ENCODE peak calls at places on chromosomes 5 and 9, in five cellular contexts. One of them, this sample, is unnamed.
A peak's percentile ranks its signal among the peaks of the same experiment; 100 is the strongest.

GRCh38 chr5:51383494-51384081 is 340 bp downstream of the ISL1 start:
- DNase-seq in A673: no peak
- DNase-seq in left ventricle myocardium inferior: no peak
- DNase-seq in breast epithelium: no peak
- DNase-seq in tibial nerve: no peak
- DNase-seq in this sample: no peak

GRCh38 chr9:108162664-108163063 is 673.1 kb upstream of the KLF4 start:
- DNase-seq in A673: no peak
- DNase-seq in left ventricle myocardium inferior: no peak
- DNase-seq in breast epithelium: no peak
- DNase-seq in tibial nerve: no peak
- DNase-seq in this sample: no peak

GRCh38 chr5:75736273-75736672 is 19.0 kb upstream of the POC5 start:
- DNase-seq in A673: no peak
- DNase-seq in left ventricle myocardium inferior: no peak
- DNase-seq in breast epithelium: no peak
- DNase-seq in tibial nerve: no peak
- DNase-seq in this sample: no peak

GRCh38 chr9:125466356-125466855 is 204.8 kb downstream of the GAPVD1 start:
- DNase-seq in A673: no peak
- DNase-seq in left ventricle myocardium inferior: no peak
- DNase-seq in breast epithelium: no peak
- DNase-seq in tibial nerve: no peak
- DNase-seq in this sample: no peak

GRCh38 chr5:72501475-72501874 is 5.7 kb downstream of the ZNF366 start:
- DNase-seq in A673: no peak
- DNase-seq in left ventricle myocardium inferior: no peak
- DNase-seq in breast epithelium: no peak
- DNase-seq in tibial nerve: no peak
- DNase-seq in this sample: no peak

GRCh38 chr5:146825033-146825432 is 53.5 kb downstream of the PPP2R2B start:
- DNase-seq in A673: peak; percentile 50
- DNase-seq in left ventricle myocardium inferior: no peak
- DNase-seq in breast epithelium: no peak
- DNase-seq in tibial nerve: no peak
- DNase-seq in this sample: no peak

GRCh38 chr9:126956929-126957686 is 42.5 kb downstream of the RALGPS1 start:
- DNase-seq in A673: peak; percentile 90
- DNase-seq in left ventricle myocardium inferior: no peak
- DNase-seq in breast epithelium: no peak
- DNase-seq in tibial nerve: no peak
- DNase-seq in this sample: no peak

GRCh38 chr5:165035520-165035919 is 1530.1 kb downstream of the MAT2B start:
- DNase-seq in A673: no peak
- DNase-seq in left ventricle myocardium inferior: no peak
- DNase-seq in breast epithelium: no peak
- DNase-seq in tibial nerve: no peak
- DNase-seq in this sample: no peak

GRCh38 chr5:16712178-16712577 is 95.4 kb upstream of the RETREG1 start:
- DNase-seq in A673: no peak
- DNase-seq in left ventricle myocardium inferior: no peak
- DNase-seq in breast epithelium: no peak
- DNase-seq in tibial nerve: no peak
- DNase-seq in this sample: no peak

GRCh38 chr5:10453564-10453963 is 11.9 kb downstream of the ROPN1L start:
- DNase-seq in A673: no peak
- DNase-seq in left ventricle myocardium inferior: no peak
- DNase-seq in breast epithelium: no peak
- DNase-seq in tibial nerve: no peak
- DNase-seq in this sample: no peak

GRCh38 chr5:148482697-148483462 is 99.1 kb downstream of the FBXO38 start:
- DNase-seq in A673: peak; percentile 67
- DNase-seq in left ventricle myocardium inferior: peak; percentile 34
- DNase-seq in breast epithelium: peak; percentile 55
- DNase-seq in tibial nerve: peak; percentile 14
- DNase-seq in this sample: peak; percentile 55

GRCh38 chr5:143676794-143677193 is 135.2 kb upstream of the HMHB1 start:
- DNase-seq in A673: no peak
- DNase-seq in left ventricle myocardium inferior: no peak
- DNase-seq in breast epithelium: no peak
- DNase-seq in tibial nerve: no peak
- DNase-seq in this sample: no peak

GRCh38 chr5:138663009-138663408 is 87.8 kb upstream of the HSPA9 start:
- DNase-seq in A673: no peak
- DNase-seq in left ventricle myocardium inferior: no peak
- DNase-seq in breast epithelium: peak; percentile 46
- DNase-seq in tibial nerve: no peak
- DNase-seq in this sample: no peak

GRCh38 chr5:82010696-82011095 is 38.9 kb downstream of the ATG10 start:
- DNase-seq in A673: no peak
- DNase-seq in left ventricle myocardium inferior: no peak
- DNase-seq in breast epithelium: no peak
- DNase-seq in tibial nerve: no peak
- DNase-seq in this sample: no peak

GRCh38 chr5:121497176-121497575 is 354.5 kb upstream of the FTMT start:
- DNase-seq in A673: no peak
- DNase-seq in left ventricle myocardium inferior: no peak
- DNase-seq in breast epithelium: no peak
- DNase-seq in tibial nerve: no peak
- DNase-seq in this sample: no peak

GRCh38 chr5:111774525-111774924 is 17.5 kb upstream of the NREP start:
- DNase-seq in A673: peak; percentile 61
- DNase-seq in left ventricle myocardium inferior: peak; percentile 17
- DNase-seq in breast epithelium: no peak
- DNase-seq in tibial nerve: no peak
- DNase-seq in this sample: no peak

GRCh38 chr5:55146543-55147151 is 13.3 kb upstream of the GPX8 start:
- DNase-seq in A673: peak; percentile 91
- DNase-seq in left ventricle myocardium inferior: peak; percentile 62
- DNase-seq in breast epithelium: peak; percentile 67
- DNase-seq in tibial nerve: peak; percentile 87
- DNase-seq in this sample: peak; percentile 83

GRCh38 chr5:166977916-166978434 is 1313.5 kb upstream of the WWC1 start:
- DNase-seq in A673: no peak
- DNase-seq in left ventricle myocardium inferior: no peak
- DNase-seq in breast epithelium: no peak
- DNase-seq in tibial nerve: no peak
- DNase-seq in this sample: no peak
- H3K4me3 ChIP-seq in A673: no peak overlapping the region
- H3K4me3 ChIP-seq in left ventricle myocardium inferior: peak overlapping the region; percentile 63
- H3K4me3 ChIP-seq in breast epithelium: peak overlapping the region; percentile 43
- H3K4me3 ChIP-seq in tibial nerve: peak overlapping the region; percentile 28
- H3K4me3 ChIP-seq in this sample: no peak overlapping the region

GRCh38 chr9:37026936-37027581 is 7.0 kb downstream of the PAX5 start:
- DNase-seq in A673: peak; percentile 46
- DNase-seq in left ventricle myocardium inferior: no peak
- DNase-seq in breast epithelium: no peak
- DNase-seq in tibial nerve: no peak
- DNase-seq in this sample: no peak
- H3K27ac ChIP-seq in A673: no peak overlapping the region
- H3K27ac ChIP-seq in left ventricle myocardium inferior: no peak overlapping the region
- H3K27ac ChIP-seq in breast epithelium: no peak overlapping the region
- H3K27ac ChIP-seq in tibial nerve: no peak overlapping the region
- H3K27ac ChIP-seq in this sample: no peak overlapping the region

DNA sequence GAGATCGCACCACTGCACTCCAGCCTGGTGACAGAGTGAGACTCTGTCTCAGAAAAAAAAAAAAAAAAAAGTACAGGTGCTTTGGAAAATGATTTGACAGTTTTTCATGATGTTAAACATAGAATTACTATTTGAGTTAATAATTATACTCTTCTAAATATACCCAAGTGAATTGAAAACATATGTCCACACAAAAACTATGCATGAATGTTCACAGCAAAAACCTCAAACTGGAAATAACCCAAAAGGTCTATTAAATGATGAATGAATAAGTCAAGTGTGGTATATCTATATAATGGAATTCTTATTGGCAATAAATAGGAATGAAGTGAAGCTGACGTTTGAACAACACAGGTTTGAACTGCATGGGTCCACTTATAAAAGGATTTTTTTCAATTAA is 207.2 kb upstream of the DAB2 start:
- DNase-seq in A673: no peak
- DNase-seq in left ventricle myocardium inferior: no peak
- DNase-seq in breast epithelium: no peak
- DNase-seq in tibial nerve: no peak
- DNase-seq in this sample: no peak
- H3K9me3 ChIP-seq in A673: no peaks in the 10 kb centered on the region
- H3K9me3 ChIP-seq in left ventricle myocardium inferior: no peaks in the 10 kb centered on the region
- H3K9me3 ChIP-seq in breast epithelium: no peaks in the 10 kb centered on the region
- H3K9me3 ChIP-seq in tibial nerve: no peaks in the 10 kb centered on the region
- H3K9me3 ChIP-seq in this sample: no peaks in the 10 kb centered on the region

GRCh38 chr9:99259231-99259918 is 37.3 kb downstream of the SEC61B start:
- DNase-seq in A673: no peak
- DNase-seq in left ventricle myocardium inferior: peak; percentile 88
- DNase-seq in breast epithelium: peak; percentile 75
- DNase-seq in tibial nerve: peak; percentile 64
- DNase-seq in this sample: peak; percentile 55
- H3K4me3 ChIP-seq in A673: no peak overlapping the region
- H3K4me3 ChIP-seq in left ventricle myocardium inferior: peak overlapping the region; percentile 52
- H3K4me3 ChIP-seq in breast epithelium: peak overlapping the region; percentile 36
- H3K4me3 ChIP-seq in tibial nerve: peak overlapping the region; percentile 15
- H3K4me3 ChIP-seq in this sample: no peak overlapping the region

GRCh38 chr9:128253140-128253990 is 22.4 kb downstream of the GOLGA2 start:
- DNase-seq in A673: no peak
- DNase-seq in left ventricle myocardium inferior: no peak
- DNase-seq in breast epithelium: no peak
- DNase-seq in tibial nerve: no peak
- DNase-seq in this sample: no peak
- H3K27ac ChIP-seq in A673: no peak overlapping the region
- H3K27ac ChIP-seq in left ventricle myocardium inferior: no peak overlapping the region
- H3K27ac ChIP-seq in breast epithelium: no peak overlapping the region
- H3K27ac ChIP-seq in tibial nerve: no peak overlapping the region
- H3K27ac ChIP-seq in this sample: no peak overlapping the region